ENCODE peak calls at places on chromosomes 1 and 21, in eight cellular contexts. O, S, F, B, H, Y, E and Q are unnamed samples. For H3K9me3, the result is how much of the 10 kb centered on the place peaks cover.

GRCh38 chr1:201916649-201917249 is 28.1 kb downstream of the SHISA4 start:
- DNase-seq in F (no peak), O (no peak), Y (no peak), S (peak), E (peak), B (peak), H (peak), Q (no peak)

GRCh38 chr21:19256934-19257660 is 853.5 kb upstream of the TMPRSS15 start:
- DNase-seq in F (no peak), Y (no peak), B (no peak), E (no peak), H (no peak), S (no peak), O (no peak), Q (no peak)

GRCh38 chr1:62906428-62906886 is 122.5 kb downstream of the ATG4C start:
- DNase-seq in F (no peak), E (peak), Y (peak), B (no peak), S (no peak), O (peak), H (no peak), Q (no peak)

GRCh38 chr1:23473037-23473800 is 10.8 kb downstream of the ASAP3 start:
- DNase-seq in B (no peak), H (no peak), S (no peak), Y (no peak), E (peak), O (no peak), F (no peak), Q (no peak)

GRCh38 chr1:109927908-109928307 is 17.3 kb downstream of the CSF1 start:
- DNase-seq in S (peak), B (no peak), F (peak), E (peak), Y (no peak), O (no peak), H (peak), Q (no peak)

GRCh38 chr1:99751877-99752504 is 14.4 kb downstream of the FRRS1 start:
- DNase-seq in B (no peak), H (no peak), F (no peak), O (no peak), S (no peak), E (no peak), Y (no peak), Q (no peak)

GRCh38 chr1:30109853-30110252 is 613.5 kb downstream of the MATN1 start:
- DNase-seq in E (peak), O (no peak), S (peak), Y (no peak), H (no peak), B (peak), F (no peak), Q (no peak)

GRCh38 chr1:47577310-47578025 is 139.6 kb downstream of the FOXD2 start:
- DNase-seq in B (no peak), Y (no peak), H (no peak), O (no peak), F (no peak), E (no peak), S (no peak), Q (no peak)

GRCh38 chr1:23282967-23283366 is 61.1 kb downstream of the HNRNPR start:
- DNase-seq in O (no peak), F (no peak), H (no peak), S (no peak), E (peak), Y (no peak), B (peak), Q (no peak)

GRCh38 chr1:111895456-111895855 is 94.0 kb downstream of the KCND3 start:
- DNase-seq in H (no peak), F (no peak), S (no peak), E (no peak), O (no peak), B (no peak), Y (no peak), Q (no peak)

GRCh38 chr21:41327753-41328152 is 11.2 kb downstream of the FAM3B start:
- DNase-seq in H (no peak), S (no peak), O (no peak), Y (no peak), E (no peak), F (no peak), B (no peak), Q (no peak)

GRCh38 chr1:89475269-89475668 is 49.4 kb upstream of the LRRC8B start:
- DNase-seq in O (no peak), B (no peak), S (no peak), E (no peak), F (no peak), Y (no peak), H (no peak), Q (no peak)

GRCh38 chr21:44304846-44305245 is 5.0 kb downstream of the PFKL start:
- DNase-seq in H (no peak), E (peak), O (peak), Y (peak), F (no peak), B (no peak), S (no peak), Q (peak)

GRCh38 chr1:29122987-29123870 is 474 bp downstream of the TMEM200B start:
- DNase-seq in E (peak), S (peak), O (no peak), B (no peak), H (peak), F (no peak), Y (peak), Q (peak)

GRCh38 chr1:241081473-241081872 is 275.5 kb downstream of the RGS7 start:
- DNase-seq in E (peak), F (no peak), O (no peak), S (no peak), H (no peak), Y (no peak), B (no peak), Q (no peak)

GRCh38 chr1:40045766-40046165 is 5.2 kb downstream of the CAP1 start:
- DNase-seq in F (no peak), Y (no peak), O (no peak), E (no peak), H (no peak), B (no peak), S (no peak), Q (no peak)

GRCh38 chr21:45029298-45029967 is 44.9 kb upstream of the ADARB1 start:
- DNase-seq in F (no peak), E (no peak), S (no peak), H (peak), O (peak), B (no peak), Y (no peak), Q (no peak)

GRCh38 chr1:33902486-33903209 is 38.8 kb downstream of the HMGB4 start:
- DNase-seq in B (no peak), E (no peak), H (no peak), Y (no peak), F (no peak), S (no peak), O (no peak), Q (no peak)

GRCh38 chr1:46221749-46222148 is 18.6 kb downstream of the LURAP1 start:
- DNase-seq in S (no peak), O (peak), E (no peak), Y (peak), B (no peak), F (no peak), H (no peak), Q (no peak)

GRCh38 chr1:68347415-68347814 is 102.3 kb downstream of the RPE65 start:
- DNase-seq in F (no peak), Y (no peak), E (no peak), O (no peak), S (no peak), B (no peak), H (peak), Q (no peak)

GRCh38 chr1:168637350-168637991 is 61.1 kb downstream of the XCL1 start:
- DNase-seq in F (no peak), Y (peak), H (no peak), B (no peak), S (no peak), O (no peak), E (peak), Q (no peak)

GRCh38 chr1:90821793-90822359 is 104.8 kb upstream of the BARHL2 start:
- DNase-seq in H (no peak), O (no peak), E (no peak), Y (no peak), S (no peak), F (no peak), B (no peak), Q (no peak)

GRCh38 chr1:230383425-230383824 is 42.7 kb downstream of the PGBD5 start:
- DNase-seq in Y (no peak), E (no peak), H (no peak), O (no peak), B (no peak), F (no peak), S (no peak), Q (no peak)

GRCh38 chr21:45590726-45591618 is 48.7 kb upstream of the SLC19A1 start:
- DNase-seq in B (no peak), Y (no peak), S (no peak), H (peak), F (no peak), E (no peak), O (peak), Q (no peak)

GRCh38 chr1:86356247-86356646 is 39.9 kb downstream of the ODF2L start:
- DNase-seq in S (no peak), E (no peak), B (no peak), F (no peak), H (no peak), Y (no peak), O (no peak), Q (no peak)

GRCh38 chr1:203286161-203286984 is 18.9 kb upstream of the BTG2 start:
- DNase-seq in B (no peak), Y (no peak), S (peak), F (no peak), E (no peak), O (no peak), H (no peak), Q (no peak)

GRCh38 chr1:35615440-35615839 is 25.9 kb downstream of the PSMB2 start:
- DNase-seq in O (no peak), Y (no peak), E (no peak), F (no peak), H (no peak), S (no peak), B (no peak), Q (no peak)

GRCh38 chr1:226656601-226657277 is 82.3 kb downstream of the ITPKB start:
- DNase-seq in F (peak), E (peak), Y (no peak), H (no peak), S (no peak), O (no peak), B (no peak), Q (no peak)

GRCh38 chr21:31908106-31909031 is 35.5 kb downstream of the HUNK start:
- DNase-seq in H (no peak), E (peak), S (peak), F (no peak), B (no peak), O (peak), Y (no peak), Q (no peak)

GRCh38 chr1:185733818-185734709 is at the start of gene HMCN1:
- DNase-seq in B (no peak), H (peak), O (peak), E (peak), F (peak), S (peak), Y (peak), Q (peak)

GRCh38 chr1:226558293-226558692 is 9.7 kb downstream of the STUM start:
- DNase-seq in Y (no peak), E (no peak), O (no peak), H (no peak), S (no peak), F (no peak), B (no peak), Q (no peak)

GRCh38 chr1:222994506-222995229 is 148.4 kb downstream of the TLR5 start:
- DNase-seq in H (no peak), S (no peak), O (no peak), F (no peak), Y (no peak), E (peak), B (peak), Q (no peak)

GRCh38 chr1:115245227-115245626 is 92.8 kb downstream of the NGF start:
- DNase-seq in B (no peak), H (no peak), O (no peak), S (no peak), E (no peak), F (no peak), Y (no peak), Q (no peak)

GRCh38 chr1:58905126-58905490 is 121.3 kb upstream of the JUN start:
- DNase-seq in H (no peak), Y (no peak), F (no peak), B (no peak), E (no peak), S (no peak), O (no peak), Q (no peak)

GRCh38 chr1:153640873-153641272 is 7.0 kb downstream of the CHTOP start:
- DNase-seq in Y (no peak), F (no peak), H (no peak), E (no peak), S (no peak), B (no peak), O (no peak), Q (no peak)

GRCh38 chr1:248793592-248793991 is 32.1 kb downstream of the SH3BP5L start:
- DNase-seq in B (no peak), H (no peak), F (no peak), Y (no peak), E (no peak), O (no peak), S (no peak), Q (no peak)
- H3K9me3 ChIP-seq in B (under half), H (under half), F (under half), Y (under half), E (under half), O (half or more), S (under half), Q (under half)

GRCh38 chr21:28226563-28226962 is 766.1 kb downstream of the LTN1 start:
- DNase-seq in H (no peak), O (no peak), E (no peak), B (no peak), S (no peak), F (no peak), Y (no peak), Q (no peak)

GRCh38 chr21:28230559-28230958 is 762.1 kb downstream of the LTN1 start:
- DNase-seq in S (no peak), F (no peak), B (no peak), Y (no peak), E (no peak), O (no peak), H (no peak), Q (no peak)

GRCh38 chr21:28228624-28228995 is 764.1 kb downstream of the LTN1 start:
- DNase-seq in S (no peak), E (no peak), Y (no peak), B (no peak), F (no peak), H (no peak), O (no peak), Q (no peak)

GRCh38 chr21:28229811-28230210 is 762.9 kb downstream of the LTN1 start:
- DNase-seq in O (no peak), B (no peak), E (peak), H (no peak), Y (no peak), F (no peak), S (no peak), Q (no peak)

GRCh38 chr21:28227881-28228623 is 764.6 kb downstream of the LTN1 start:
- DNase-seq in F (no peak), O (no peak), B (no peak), E (no peak), Y (no peak), S (no peak), H (no peak), Q (no peak)
- H3K9me3 ChIP-seq in F (under half), O (under half), B (under half), E (under half), Y (under half), S (under half), H (under half), Q (under half)

DNA sequence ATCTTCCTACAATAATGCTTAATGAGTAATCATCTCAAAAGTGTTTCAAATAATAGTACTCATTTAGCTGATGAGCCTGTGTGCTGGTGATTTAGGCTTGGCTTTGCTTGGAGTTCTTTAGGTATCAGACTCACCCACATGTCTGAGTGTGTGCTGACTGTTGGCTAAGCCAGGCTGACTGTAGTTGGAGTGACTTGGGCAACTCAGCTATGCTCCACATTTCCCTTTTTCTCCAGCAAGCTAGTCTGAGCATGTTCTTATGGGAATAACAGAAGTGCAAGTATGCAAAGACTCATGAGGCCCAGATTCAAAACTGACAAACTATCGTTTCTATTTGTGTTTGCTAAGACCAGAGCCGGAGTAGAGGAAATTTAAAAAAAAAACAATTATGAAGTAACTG is 99.0 kb upstream of the ADGRL4 start:
- DNase-seq in S (no peak), B (no peak), F (no peak), E (peak), H (no peak), O (no peak), Y (no peak), Q (no peak)
- H3K9me3 ChIP-seq in S (under half), B (under half), F (under half), E (under half), H (under half), O (under half), Y (under half), Q (under half)

GRCh38 chr1:2957329-2957728 is 63.9 kb upstream of the ACTRT2 start:
- DNase-seq in S (no peak), E (no peak), Y (no peak), H (no peak), B (no peak), O (no peak), F (no peak), Q (no peak)

GRCh38 chr1:2953688-2954285 is 67.5 kb upstream of the ACTRT2 start:
- DNase-seq in O (no peak), B (no peak), H (no peak), Y (no peak), F (no peak), E (no peak), S (no peak), Q (no peak)

GRCh38 chr1:2952992-2953391 is 68.3 kb upstream of the ACTRT2 start:
- DNase-seq in H (peak), Y (no peak), F (no peak), S (no peak), O (no peak), B (no peak), E (no peak), Q (no peak)

GRCh38 chr1:2955652-2956051 is 65.6 kb upstream of the ACTRT2 start:
- DNase-seq in Y (no peak), O (no peak), H (peak), F (no peak), B (no peak), S (no peak), E (no peak), Q (no peak)

GRCh38 chr1:2956571-2956970 is 64.7 kb upstream of the ACTRT2 start:
- DNase-seq in H (no peak), B (no peak), F (no peak), Y (no peak), E (no peak), O (no peak), S (no peak), Q (no peak)
- H3K9me3 ChIP-seq in H (under half), B (half or more), F (half or more), Y (under half), E (half or more), O (half or more), S (under half), Q (under half)

GRCh38 chr1:24775901-24776300 is 30.7 kb downstream of the CLIC4 start:
- DNase-seq in Y (no peak), S (no peak), F (no peak), E (no peak), O (no peak), H (no peak), B (no peak), Q (no peak)
- H3K9me3 ChIP-seq in Y (under half), S (under half), F (under half), E (under half), O (under half), H (under half), B (under half), Q (under half)

GRCh38 chr1:247824023-247824422 is at the start of gene OR14A16:
- DNase-seq in F (no peak), Y (no peak), H (no peak), O (no peak), S (no peak), E (no peak), B (no peak), Q (no peak)

GRCh38 chr1:247825362-247825761 is 1.4 kb upstream of the OR14A16 start:
- DNase-seq in B (no peak), H (no peak), O (no peak), E (no peak), F (no peak), S (no peak), Y (no peak), Q (no peak)

DNA sequence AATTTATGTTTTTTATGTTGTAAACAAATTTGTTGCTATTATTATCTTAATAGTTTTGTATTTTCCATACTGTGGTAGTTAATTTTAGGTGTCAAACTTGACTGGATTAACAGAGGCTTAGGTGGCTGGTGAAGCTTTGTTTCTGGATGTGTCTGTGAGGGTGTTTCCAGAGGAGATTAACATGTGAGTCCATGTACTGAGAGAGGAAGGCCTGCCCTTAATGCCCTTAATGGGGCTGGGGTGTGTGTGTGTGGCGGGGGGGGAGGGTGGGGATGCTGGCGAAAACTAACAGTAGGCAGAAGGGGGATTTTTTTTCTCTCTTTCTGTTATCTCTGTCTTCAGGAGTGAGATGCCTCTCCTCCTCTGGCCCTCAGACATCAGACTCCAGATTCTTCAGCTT is 1.9 kb downstream of the OR14A16 start:
- DNase-seq in O (no peak), S (no peak), H (no peak), F (no peak), Y (no peak), B (no peak), E (no peak), Q (no peak)
- H3K9me3 ChIP-seq in O (under half), S (under half), H (under half), F (under half), Y (under half), B (under half), E (under half), Q (under half)

GRCh38 chr21:24445517-24445916 is 1161.8 kb downstream of the MRPL39 start:
- DNase-seq in E (no peak), Y (no peak), S (no peak), B (no peak), F (no peak), O (no peak), H (no peak), Q (no peak)
- H3K9me3 ChIP-seq in E (under half), Y (under half), S (under half), B (under half), F (under half), O (under half), H (under half), Q (under half)

GRCh38 chr1:94440088-94440487 is 21.9 kb downstream of the ABCD3 start:
- DNase-seq in E (no peak), H (no peak), Y (no peak), B (no peak), S (no peak), F (no peak), O (no peak), Q (no peak)
- H3K9me3 ChIP-seq in E (under half), H (under half), Y (under half), B (under half), S (under half), F (under half), O (under half), Q (under half)

DNA sequence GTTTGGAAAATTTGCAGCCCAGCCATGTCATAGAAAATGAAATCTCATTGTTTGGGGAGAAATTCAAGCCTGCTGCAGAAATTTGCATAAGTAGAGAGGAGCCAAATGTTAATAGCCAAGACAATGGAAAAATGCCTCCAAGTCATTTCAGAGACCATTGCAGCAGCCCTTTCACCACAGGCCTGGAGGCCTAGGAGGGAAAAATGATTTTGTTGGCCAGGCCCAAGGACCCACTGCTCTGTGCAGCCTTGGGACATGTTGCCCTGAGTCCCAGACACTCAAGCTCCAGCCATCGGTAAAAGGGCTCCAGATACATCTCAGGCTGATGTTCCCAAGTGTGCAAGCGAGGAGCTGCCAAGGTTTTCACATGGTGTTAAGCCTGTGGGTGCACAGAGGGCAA is 1.1 kb downstream of the KRTAP19-2 start:
- DNase-seq in H (no peak), O (no peak), S (no peak), F (no peak), E (no peak), B (no peak), Y (no peak), Q (no peak)
- H3K9me3 ChIP-seq in H (under half), O (under half), S (under half), F (under half), E (under half), B (under half), Y (under half), Q (under half)

GRCh38 chr1:32592953-32593352 is 53.7 kb downstream of the ZBTB8A start:
- DNase-seq in B (no peak), F (no peak), H (no peak), Y (no peak), O (no peak), S (no peak), E (no peak), Q (no peak)
- H3K9me3 ChIP-seq in B (under half), F (under half), H (under half), Y (under half), O (under half), S (under half), E (under half), Q (under half)